ENCODE peak calls at places on chromosomes 4 and X, in six cellular contexts. Z is neural progenitor cell, P is A549, O is IMR-90, X is pancreas, K is nephron progenitor cell. N is an unnamed sample.

GRCh38 chrX:123408856-123409737 is 225.0 kb downstream of the GRIA3 start:
- DNase-seq in Z (no peak), P (no peak), O (no peak), X (no peak), K (no peak), N (no peak)

GRCh38 chr4:8917868-8918783 is 46.5 kb upstream of the HMX1 start:
- DNase-seq in Z (peak; percentile 80), P (peak; percentile 41), O (peak; percentile 19), X (peak; percentile 77), K (peak; percentile 91), N (no peak)

GRCh38 chr4:83075696-83076095 is 38.8 kb downstream of the PLAC8 start:
- DNase-seq in Z (no peak), P (no peak), O (peak; percentile 78), X (no peak), K (no peak), N (no peak)

GRCh38 chrX:108132034-108132433 is 40.5 kb downstream of the ATG4A start:
- DNase-seq in Z (no peak), P (no peak), O (no peak), X (peak; percentile 23), K (no peak), N (no peak)

GRCh38 chr4:57303012-57303751 is 193.0 kb upstream of the IGFBP7 start:
- DNase-seq in Z (no peak), P (peak; percentile 5), O (no peak), X (no peak), K (no peak), N (no peak)

GRCh38 chr4:136319789-136320470 is 1212.4 kb downstream of the PCDH18 start:
- DNase-seq in Z (no peak), P (peak; percentile 74), O (peak; percentile 49), X (no peak), K (no peak), N (no peak)

GRCh38 chr4:8560265-8561047 is 19.7 kb upstream of the GPR78 start:
- DNase-seq in Z (no peak), P (peak; percentile 19), O (no peak), X (no peak), K (no peak), N (no peak)

GRCh38 chr4:134935320-134935719 is 733.7 kb upstream of the PABPC4L start:
- DNase-seq in Z (peak; percentile 46), P (peak; percentile 13), O (no peak), X (no peak), K (peak; percentile 24), N (no peak)

GRCh38 chrX:12814434-12814833 is 23.2 kb downstream of the PRPS2 start:
- DNase-seq in Z (peak; percentile 42), P (peak; percentile 59), O (peak; percentile 62), X (no peak), K (peak; percentile 27), N (no peak)

GRCh38 chr4:112982677-112983076 is 66.8 kb upstream of the ANK2 start:
- DNase-seq in Z (no peak), P (peak; percentile 2), O (no peak), X (no peak), K (no peak), N (no peak)

GRCh38 chr4:36255575-36255974 is 11.3 kb upstream of the ARAP2 start:
- DNase-seq in Z (no peak), P (no peak), O (no peak), X (no peak), K (no peak), N (no peak)

GRCh38 chrX:68903111-68903510 is 74.3 kb downstream of the EFNB1 start:
- DNase-seq in Z (peak; percentile 53), P (no peak), O (no peak), X (no peak), K (no peak), N (no peak)

GRCh38 chr4:89324671-89325070 is 17.1 kb upstream of the GPRIN3 start:
- DNase-seq in Z (no peak), P (no peak), O (peak; percentile 0), X (no peak), K (no peak), N (peak; percentile 89)

GRCh38 chrX:71099736-71100135 is 4.1 kb downstream of the FOXO4 start:
- DNase-seq in Z (peak; percentile 43), P (no peak), O (no peak), X (no peak), K (no peak), N (no peak)

GRCh38 chr4:3483471-3483921 is 20.4 kb downstream of the DOK7 start:
- DNase-seq in Z (peak; percentile 82), P (no peak), O (no peak), X (no peak), K (no peak), N (no peak)

GRCh38 chr4:8472166-8472688 is 31.6 kb downstream of the TRMT44 start:
- DNase-seq in Z (no peak), P (no peak), O (no peak), X (no peak), K (peak; percentile 13), N (no peak)

GRCh38 chrX:53022381-53022780 is 26.2 kb upstream of the GPR173 start:
- DNase-seq in Z (no peak), P (no peak), O (no peak), X (no peak), K (no peak), N (no peak)

GRCh38 chr4:110619401-110620247 is 3.3 kb downstream of the PITX2 start:
- DNase-seq in Z (peak; percentile 76), P (no peak), O (no peak), X (no peak), K (peak; percentile 50), N (no peak)

GRCh38 chrX:48278958-48279357 is 23.8 kb downstream of the SSX1 start:
- DNase-seq in Z (no peak), P (peak; percentile 30), O (no peak), X (no peak), K (no peak), N (no peak)

GRCh38 chrX:155535866-155536265 is 76.9 kb downstream of the TMLHE start:
- DNase-seq in Z (no peak), P (no peak), O (peak; percentile 6), X (no peak), K (no peak), N (no peak)

GRCh38 chr4:171929477-171929876 is 116.3 kb downstream of the GALNTL6 start:
- DNase-seq in Z (no peak), P (no peak), O (no peak), X (peak; percentile 13), K (no peak), N (no peak)

GRCh38 chr4:70505152-70505748 is 13.1 kb upstream of the AMTN start:
- DNase-seq in Z (peak; percentile 76), P (peak; percentile 44), O (peak; percentile 39), X (peak; percentile 61), K (peak; percentile 78), N (no peak)

GRCh38 chrX:3651272-3651671 is 62.2 kb downstream of the PRKX start:
- DNase-seq in Z (no peak), P (peak; percentile 25), O (peak; percentile 49), X (no peak), K (no peak), N (no peak)

GRCh38 chr4:13169731-13170130 is 314.4 kb downstream of the RAB28 start:
- DNase-seq in Z (no peak), P (no peak), O (no peak), X (no peak), K (no peak), N (no peak)

GRCh38 chr4:153065286-153065685 is 129.2 kb downstream of the FHDC1 start:
- DNase-seq in Z (no peak), P (no peak), O (no peak), X (peak; percentile 45), K (no peak), N (no peak)

GRCh38 chr4:53313510-53313909 is 52.4 kb downstream of the SCFD2 start:
- DNase-seq in Z (peak; percentile 69), P (peak; percentile 46), O (peak; percentile 44), X (no peak), K (no peak), N (no peak)
- TF ChIP-seq CTCF in Z (peak; percentile 55), P (peak; percentile 29), O (peak; percentile 36), X (no peak), K (no peak), N (no peak)

DNA sequence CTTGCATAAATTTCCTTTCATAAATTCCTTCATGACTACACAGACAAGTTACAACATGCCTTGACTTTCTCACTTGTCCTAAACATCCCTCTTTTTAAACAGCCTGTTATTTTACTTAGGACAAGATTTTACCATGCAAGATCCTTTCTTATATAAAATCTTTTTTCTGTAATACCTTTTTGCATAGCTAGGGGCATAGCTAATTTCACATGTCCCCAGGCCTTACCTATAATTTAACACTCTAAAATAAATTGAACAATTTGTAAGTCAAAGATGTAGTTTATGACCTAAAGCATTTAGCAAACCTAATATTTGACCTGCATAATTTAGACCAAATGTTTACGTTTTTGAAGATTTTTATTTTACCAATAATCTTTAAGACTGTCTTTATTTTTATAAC is 396.3 kb upstream of the FSTL5 start:
- DNase-seq in Z (no peak), P (no peak), O (no peak), X (no peak), K (no peak), N (no peak)
- TF ChIP-seq CTCF in Z (no peak), P (no peak), O (no peak), X (no peak), K (no peak), N (no peak)

DNA sequence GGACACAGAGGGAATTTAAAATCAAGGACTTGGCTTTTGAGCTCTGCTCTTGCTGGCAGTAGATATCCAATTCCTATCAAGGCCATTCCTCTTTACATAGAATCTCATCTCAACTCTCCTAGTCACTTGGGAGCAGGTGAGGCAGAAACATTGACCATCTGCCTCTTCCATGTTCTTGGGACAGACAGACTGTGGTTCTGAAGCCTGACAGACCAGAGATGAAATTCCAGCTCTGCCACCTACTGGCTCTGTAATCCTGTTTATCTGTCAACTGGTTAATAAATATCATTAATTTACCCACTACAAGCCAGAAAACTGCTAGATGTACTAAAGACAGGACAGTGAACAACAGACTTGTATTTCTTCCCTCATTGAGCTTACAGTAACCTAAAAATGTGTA is 300.8 kb downstream of the ADGRL3 start:
- DNase-seq in Z (no peak), P (no peak), O (no peak), X (no peak), K (no peak), N (no peak)
- TF ChIP-seq CTCF in Z (peak; percentile 17), P (no peak), O (no peak), X (no peak), K (no peak), N (no peak)

GRCh38 chr4:19381068-19381467 is 870.6 kb upstream of the SLIT2 start:
- DNase-seq in Z (no peak), P (no peak), O (peak; percentile 86), X (no peak), K (no peak), N (no peak)

GRCh38 chr4:19386786-19387185 is 864.9 kb upstream of the SLIT2 start:
- DNase-seq in Z (no peak), P (no peak), O (no peak), X (no peak), K (no peak), N (no peak)

GRCh38 chr4:19379318-19379717 is 872.4 kb upstream of the SLIT2 start:
- DNase-seq in Z (no peak), P (no peak), O (no peak), X (no peak), K (no peak), N (no peak)

GRCh38 chr4:19380600-19380999 is 871.1 kb upstream of the SLIT2 start:
- DNase-seq in Z (no peak), P (no peak), O (peak; percentile 56), X (no peak), K (no peak), N (no peak)

DNA sequence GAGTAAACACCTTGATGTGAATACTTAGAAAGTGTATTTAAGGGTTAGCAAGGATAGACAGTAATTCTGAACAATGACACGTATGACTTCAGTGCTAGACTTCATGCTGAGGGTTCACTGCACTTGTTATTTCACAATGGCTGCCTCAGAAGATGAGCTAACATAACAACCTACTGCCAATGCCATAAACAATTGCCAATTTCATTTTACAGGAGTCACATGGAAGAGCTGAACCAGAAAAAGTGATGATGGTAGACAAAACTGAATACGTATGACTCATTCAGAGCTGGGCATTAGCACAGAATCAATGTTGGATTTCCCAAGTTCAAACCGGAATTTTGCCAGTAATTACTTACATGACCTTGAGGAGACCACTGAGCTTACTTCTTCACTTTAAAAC is 868.7 kb upstream of the SLIT2 start:
- DNase-seq in Z (no peak), P (no peak), O (peak; percentile 37), X (no peak), K (no peak), N (no peak)
- TF ChIP-seq CTCF in Z (no peak), P (no peak), O (no peak), X (no peak), K (no peak), N (no peak)